ENCODE peak calls at places on chromosomes 11 and 22, in eight cellular contexts. E is stimulated activated CD4-positive, alpha-beta T cell treated with anti-CD3 and anti-CD28 coated beads, Interleukin-4, amount 100 ng/mL, for 48 hours; L is retina; D is heart right ventricle; C is CD8-positive, alpha-beta T cell; J is astrocyte of the spinal cord; V is NAMALWA; F is cardiac septum. B is an unnamed sample.

GRCh38 chr11:2092464-2092910 is 46.7 kb downstream of the IGF2 start:
- DNase-seq in V (no peak), E (no peak), L (no peak), J (no peak), D (no peak), F (peak), C (no peak), B (no peak)

GRCh38 chr22:39592104-39593060 is 21.8 kb downstream of the CACNA1I start:
- DNase-seq in E (no peak), C (no peak), V (no peak), L (peak), J (peak), F (no peak), D (no peak), B (no peak)

GRCh38 chr11:102813484-102813883 is 15.5 kb upstream of the MMP1 start:
- DNase-seq in J (no peak), F (no peak), E (no peak), C (no peak), D (no peak), V (no peak), L (no peak), B (no peak)

GRCh38 chr11:27596388-27596787 is 89.8 kb upstream of the LIN7C start:
- DNase-seq in V (no peak), C (no peak), L (no peak), E (no peak), J (no peak), F (no peak), D (no peak), B (no peak)

GRCh38 chr11:12241401-12241800 is 131.0 kb downstream of the MICAL2 start:
- DNase-seq in V (no peak), L (no peak), C (no peak), F (no peak), E (no peak), J (no peak), D (no peak), B (no peak)

GRCh38 chr11:16945671-16946469 is 68.3 kb downstream of the PLEKHA7 start:
- DNase-seq in E (peak), V (peak), D (peak), F (no peak), J (peak), C (no peak), L (peak), B (peak)

GRCh38 chr11:43708776-43709175 is 28.2 kb downstream of the HSD17B12 start:
- DNase-seq in D (no peak), E (no peak), F (no peak), J (no peak), L (no peak), V (peak), C (no peak), B (no peak)

GRCh38 chr11:8267280-8267679 is 3.6 kb upstream of the LMO1 start:
- DNase-seq in L (no peak), F (peak), E (no peak), D (no peak), C (no peak), V (no peak), J (no peak), B (no peak)

GRCh38 chr11:107263865-107264563 is 193.6 kb downstream of the CWF19L2 start:
- DNase-seq in E (no peak), J (no peak), D (no peak), L (no peak), V (no peak), F (no peak), C (no peak), B (no peak)

GRCh38 chr11:8790964-8791363 is 108.4 kb downstream of the RPL27A start:
- DNase-seq in F (no peak), J (no peak), V (no peak), C (no peak), L (no peak), D (no peak), E (no peak), B (no peak)

GRCh38 chr11:44564653-44565007 is 833 bp upstream of the CD82 start:
- DNase-seq in J (peak), F (peak), E (no peak), L (no peak), C (no peak), D (no peak), V (no peak), B (no peak)

GRCh38 chr11:6621711-6622211 is 2.5 kb upstream of the TPP1 start:
- DNase-seq in J (no peak), F (peak), L (no peak), D (no peak), E (no peak), V (no peak), C (no peak), B (no peak)

GRCh38 chr11:17394743-17395390 is 6.4 kb upstream of the KCNJ11 start:
- DNase-seq in L (no peak), E (no peak), J (no peak), D (no peak), C (no peak), V (no peak), F (no peak), B (no peak)

GRCh38 chr11:106988151-106988806 is 30.0 kb downstream of the GUCY1A2 start:
- DNase-seq in J (peak), C (no peak), E (no peak), L (no peak), D (peak), V (peak), F (no peak), B (no peak)

GRCh38 chr11:108218912-108219783 is 3.3 kb downstream of the NPAT start:
- DNase-seq in C (no peak), F (no peak), L (no peak), E (no peak), V (no peak), J (no peak), D (no peak), B (no peak)